ENCODE peak calls at places on chromosomes 16 and 17, in five cellular contexts. One of them, this sample, is unnamed.

GRCh38 chr16:58937661-58938060 is 203.5 kb upstream of the GOT2 start:
- DNase-seq in K562: no peak
- DNase-seq in GM12878: no peak
- DNase-seq in HepG2: no peak
- DNase-seq in SK-N-SH: no peak
- DNase-seq in this sample: no peak

GRCh38 chr16:83968483-83968865 is 430 bp downstream of the NECAB2 start:
- DNase-seq in SK-N-SH: peak; percentile 86
- DNase-seq in GM12878: no peak
- DNase-seq in K562: peak; percentile 91
- DNase-seq in HepG2: no peak
- DNase-seq in this sample: no peak

GRCh38 chr17:47315451-47316266 is 8.1 kb upstream of the EFCAB13 start:
- DNase-seq in GM12878: peak; percentile 48
- DNase-seq in SK-N-SH: peak; percentile 80
- DNase-seq in K562: peak; percentile 55
- DNase-seq in HepG2: peak; percentile 71
- DNase-seq in this sample: peak; percentile 74

GRCh38 chr16:67943619-67944503 is at the start of gene LCAT:
- DNase-seq in HepG2: peak; percentile 78
- DNase-seq in SK-N-SH: no peak
- DNase-seq in K562: peak; percentile 56
- DNase-seq in GM12878: no peak
- DNase-seq in this sample: no peak

GRCh38 chr17:18182190-18182977 is 1.2 kb upstream of the ALKBH5 start:
- DNase-seq in K562: no peak
- DNase-seq in GM12878: no peak
- DNase-seq in SK-N-SH: no peak
- DNase-seq in HepG2: no peak
- DNase-seq in this sample: no peak

GRCh38 chr16:83833921-83834320 is 26.1 kb downstream of the HSBP1 start:
- DNase-seq in SK-N-SH: no peak
- DNase-seq in GM12878: no peak
- DNase-seq in K562: no peak
- DNase-seq in HepG2: peak; percentile 19
- DNase-seq in this sample: no peak

GRCh38 chr17:20072692-20072992 is 63.5 kb downstream of the SPECC1 start:
- DNase-seq in K562: no peak
- DNase-seq in GM12878: no peak
- DNase-seq in HepG2: no peak
- DNase-seq in SK-N-SH: no peak
- DNase-seq in this sample: no peak

GRCh38 chr16:83517398-83517797 is 290.4 kb upstream of the HSBP1 start:
- DNase-seq in GM12878: no peak
- DNase-seq in HepG2: no peak
- DNase-seq in SK-N-SH: no peak
- DNase-seq in K562: no peak
- DNase-seq in this sample: no peak

GRCh38 chr17:64994781-64995538 is 61.6 kb downstream of the GNA13 start:
- DNase-seq in SK-N-SH: no peak
- DNase-seq in GM12878: no peak
- DNase-seq in K562: no peak
- DNase-seq in HepG2: no peak
- DNase-seq in this sample: no peak

GRCh38 chr16:81951564-81951963 is 59.7 kb downstream of the SDR42E1 start:
- DNase-seq in GM12878: no peak
- DNase-seq in SK-N-SH: no peak
- DNase-seq in K562: no peak
- DNase-seq in HepG2: no peak
- DNase-seq in this sample: no peak

DNA sequence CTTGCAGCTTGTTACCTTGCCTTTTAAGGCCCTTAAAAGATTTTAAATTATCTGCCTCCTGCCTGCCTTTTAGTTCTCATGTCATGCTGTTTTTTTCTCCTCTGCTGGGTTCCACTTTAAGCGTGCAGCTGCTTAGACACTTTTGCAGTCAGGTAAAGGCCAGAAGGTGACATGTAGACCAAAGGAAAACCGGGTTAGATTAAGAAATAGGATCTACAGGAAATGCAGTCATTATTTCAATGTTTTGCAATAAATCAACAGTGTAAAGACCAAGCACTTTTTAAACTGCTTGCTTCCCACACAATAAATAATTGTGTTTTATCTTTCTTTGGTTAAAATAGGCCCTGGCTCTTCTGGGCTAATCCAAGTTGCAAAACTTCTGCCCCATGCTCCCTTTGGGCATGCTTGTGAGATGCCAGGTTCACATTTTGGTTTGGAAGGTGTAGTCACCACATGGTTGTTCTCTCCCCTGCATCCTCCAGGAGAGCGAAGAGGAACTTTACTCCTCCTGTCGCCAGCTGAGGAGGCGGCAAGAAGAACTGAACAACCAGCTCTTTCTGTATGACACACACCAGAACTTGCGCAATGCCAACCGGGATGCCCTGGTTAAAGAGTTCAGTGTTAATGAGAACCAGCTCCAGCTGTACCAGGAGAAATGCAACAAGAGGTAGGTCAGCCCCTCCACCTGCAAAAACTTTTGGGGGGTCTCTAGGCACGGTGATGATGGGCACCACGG is 54.9 kb downstream of the SDR42E1 start:
- DNase-seq in K562: no peak
- DNase-seq in GM12878: no peak
- DNase-seq in SK-N-SH: no peak
- DNase-seq in HepG2: no peak
- DNase-seq in this sample: no peak
- TF ChIP-seq REST in K562: no peak
- TF ChIP-seq REST in GM12878: no peak
- TF ChIP-seq REST in SK-N-SH: no peak
- TF ChIP-seq REST in HepG2: no peak
- TF ChIP-seq REST in this sample: no peak

GRCh38 chr16:11236441-11236840 is 19.6 kb downstream of the SOCS1 start:
- DNase-seq in K562: no peak
- DNase-seq in GM12878: no peak
- DNase-seq in HepG2: no peak
- DNase-seq in SK-N-SH: no peak
- DNase-seq in this sample: no peak
- H3K9ac ChIP-seq in K562: no peak overlapping the region
- H3K9ac ChIP-seq in GM12878: no peak overlapping the region
- H3K9ac ChIP-seq in HepG2: no peak overlapping the region
- H3K9ac ChIP-seq in SK-N-SH: no peak overlapping the region
- H3K9ac ChIP-seq in this sample: no peak overlapping the region

DNA sequence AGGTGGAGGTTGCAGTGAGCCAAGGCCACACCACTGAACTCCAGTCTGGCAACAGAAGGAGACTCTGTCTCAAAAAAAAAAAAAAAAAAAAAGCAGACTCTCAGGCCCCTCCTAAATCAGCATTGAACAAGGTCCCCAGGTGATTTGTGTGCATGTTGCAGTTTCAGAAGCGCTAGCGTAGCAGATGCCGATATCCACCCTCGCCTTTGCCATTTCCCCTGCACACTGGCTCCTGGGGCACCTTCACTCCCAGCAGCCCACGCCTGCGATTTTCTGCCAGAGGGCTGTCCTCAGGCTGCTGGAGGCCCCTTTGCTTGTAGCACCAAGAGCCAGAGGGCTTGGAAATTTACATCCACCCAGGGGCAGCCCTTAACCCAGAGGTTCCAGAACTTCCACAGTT is 95.6 kb downstream of the WSCD1 start:
- DNase-seq in GM12878: no peak
- DNase-seq in HepG2: no peak
- DNase-seq in K562: no peak
- DNase-seq in SK-N-SH: no peak
- DNase-seq in this sample: no peak
- TF ChIP-seq REST in GM12878: no peak
- TF ChIP-seq REST in HepG2: no peak
- TF ChIP-seq REST in K562: no peak
- TF ChIP-seq REST in SK-N-SH: no peak
- TF ChIP-seq REST in this sample: no peak

GRCh38 chr16:831571-832443 is 31.3 kb upstream of the GNG13 start:
- DNase-seq in HepG2: no peak
- DNase-seq in K562: peak; percentile 33
- DNase-seq in SK-N-SH: no peak
- DNase-seq in GM12878: no peak
- DNase-seq in this sample: no peak
- H3K9ac ChIP-seq in HepG2: no peak overlapping the region
- H3K9ac ChIP-seq in K562: no peak overlapping the region
- H3K9ac ChIP-seq in SK-N-SH: no peak overlapping the region
- H3K9ac ChIP-seq in GM12878: no peak overlapping the region
- H3K9ac ChIP-seq in this sample: no peak overlapping the region

GRCh38 chr17:71187145-71187878 is 933.5 kb upstream of the SOX9 start:
- DNase-seq in K562: no peak
- DNase-seq in GM12878: no peak
- DNase-seq in SK-N-SH: no peak
- DNase-seq in HepG2: no peak
- DNase-seq in this sample: no peak

GRCh38 chr17:71192039-71192555 is 928.7 kb upstream of the SOX9 start:
- DNase-seq in K562: no peak
- DNase-seq in HepG2: no peak
- DNase-seq in SK-N-SH: no peak
- DNase-seq in GM12878: no peak
- DNase-seq in this sample: no peak

GRCh38 chr17:71192848-71193247 is 928.0 kb upstream of the SOX9 start:
- DNase-seq in HepG2: no peak
- DNase-seq in SK-N-SH: no peak
- DNase-seq in GM12878: no peak
- DNase-seq in K562: no peak
- DNase-seq in this sample: no peak

GRCh38 chr17:71189493-71189831 is 931.4 kb upstream of the SOX9 start:
- DNase-seq in K562: no peak
- DNase-seq in SK-N-SH: no peak
- DNase-seq in HepG2: no peak
- DNase-seq in GM12878: no peak
- DNase-seq in this sample: no peak

GRCh38 chr17:71188811-71189492 is 931.9 kb upstream of the SOX9 start:
- DNase-seq in SK-N-SH: no peak
- DNase-seq in K562: no peak
- DNase-seq in HepG2: no peak
- DNase-seq in GM12878: no peak
- DNase-seq in this sample: peak; percentile 16
- TF ChIP-seq REST in SK-N-SH: no peak
- TF ChIP-seq REST in K562: no peak
- TF ChIP-seq REST in HepG2: no peak
- TF ChIP-seq REST in GM12878: no peak
- TF ChIP-seq REST in this sample: no peak

GRCh38 chr17:76276461-76277299 is 11.5 kb downstream of the UBALD2 start:
- DNase-seq in K562: no peak
- DNase-seq in HepG2: no peak
- DNase-seq in SK-N-SH: peak; percentile 42
- DNase-seq in GM12878: no peak
- DNase-seq in this sample: no peak
- H3K9ac ChIP-seq in K562: peak overlapping the region; percentile 83
- H3K9ac ChIP-seq in HepG2: no peak overlapping the region
- H3K9ac ChIP-seq in SK-N-SH: no peak overlapping the region
- H3K9ac ChIP-seq in GM12878: no peak overlapping the region
- H3K9ac ChIP-seq in this sample: no peak overlapping the region